ENCODE peak calls at places on chromosomes 6 and 20, in six cellular contexts. B, U, X, G, N and A are unnamed samples.

GRCh38 chr6:106253194-106253593 is 72.4 kb downstream of the ATG5 start:
- DNase-seq in U (no peak), B (no peak), G (no peak), X (no peak), N (no peak), A (no peak)

GRCh38 chr20:6976096-6976495 is 208.6 kb downstream of the BMP2 start:
- DNase-seq in U (no peak), G (no peak), B (no peak), N (no peak), X (no peak), A (no peak)

GRCh38 chr20:8790442-8791074 is 278.3 kb upstream of the PLCB4 start:
- DNase-seq in G (peak), X (peak), U (no peak), N (peak), B (peak), A (peak)

GRCh38 chr6:11076540-11076939 is 17.1 kb upstream of the SMIM13 start:
- DNase-seq in U (no peak), B (no peak), X (no peak), G (no peak), N (no peak), A (no peak)

GRCh38 chr20:43916073-43916874 is 1.6 kb downstream of the TOX2 start:
- DNase-seq in N (no peak), B (no peak), U (no peak), X (no peak), G (no peak), A (peak)

GRCh38 chr6:127933852-127934840 is 33.3 kb upstream of the THEMIS start:
- DNase-seq in G (no peak), U (no peak), X (no peak), B (no peak), N (no peak), A (no peak)

GRCh38 chr6:33742092-33742491 is 4.6 kb downstream of the IP6K3 start:
- DNase-seq in G (no peak), U (no peak), N (no peak), X (no peak), B (no peak), A (no peak)

GRCh38 chr6:157574851-157575424 is 193.9 kb downstream of the ZDHHC14 start:
- DNase-seq in U (no peak), N (no peak), G (no peak), B (no peak), X (no peak), A (no peak)

GRCh38 chr6:81856872-81857271 is 104.4 kb upstream of the TENT5A start:
- DNase-seq in X (no peak), U (no peak), G (no peak), B (no peak), N (no peak), A (no peak)

GRCh38 chr6:36874016-36874442 is 574 bp downstream of the PPIL1 start:
- DNase-seq in U (no peak), G (no peak), N (no peak), B (no peak), X (no peak), A (no peak)

GRCh38 chr6:90106449-90106848 is 190.2 kb downstream of the BACH2 start:
- DNase-seq in G (no peak), U (no peak), N (no peak), B (no peak), X (no peak), A (no peak)

GRCh38 chr6:121670511-121670910 is 235.1 kb downstream of the GJA1 start:
- DNase-seq in B (no peak), X (no peak), N (no peak), G (no peak), U (no peak), A (no peak)

GRCh38 chr6:121522265-121522664 is 86.8 kb downstream of the GJA1 start:
- DNase-seq in N (no peak), U (no peak), X (no peak), G (no peak), B (no peak), A (no peak)

DNA sequence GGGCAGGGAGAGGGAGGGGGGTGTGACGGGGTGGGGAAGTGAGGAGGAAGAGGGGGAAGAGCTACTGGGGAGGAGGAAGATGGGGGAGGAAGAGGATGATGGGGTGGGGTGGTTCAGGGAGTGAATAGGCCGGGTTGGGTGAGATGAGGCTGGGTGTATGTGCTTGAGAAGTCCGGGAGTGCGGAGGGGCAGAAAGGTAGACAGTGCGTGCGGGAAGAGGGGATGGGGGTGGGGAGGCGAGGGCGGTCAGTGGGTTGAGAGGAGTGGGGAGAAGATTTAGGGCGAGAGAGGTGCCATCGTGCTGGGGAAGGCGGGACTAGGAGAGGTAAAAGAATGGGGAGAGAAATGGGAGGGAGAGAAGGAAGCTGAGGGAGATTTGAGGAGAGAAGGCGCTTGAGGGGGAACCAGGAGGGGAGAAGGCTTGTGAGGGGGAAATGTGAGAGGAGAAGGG is 30.9 kb upstream of the NOTCH4 start:
- DNase-seq in B (no peak), G (no peak), U (peak), X (no peak), N (no peak), A (peak)
- TF ChIP-seq SP1 in B (no peak), G (no peak), U (no peak), X (no peak), N (no peak), A (no peak)

GRCh38 chr6:1388927-1389790 is at the start of gene FOXF2:
- DNase-seq in B (peak), U (peak), G (no peak), N (peak), X (no peak), A (peak)

GRCh38 chr6:1388081-1388926 is 1.1 kb upstream of the FOXF2 start:
- DNase-seq in X (no peak), U (peak), N (no peak), G (no peak), B (peak), A (peak)

GRCh38 chr6:1390805-1391511 is 1.6 kb downstream of the FOXF2 start:
- DNase-seq in X (no peak), B (no peak), G (no peak), N (no peak), U (peak), A (peak)

GRCh38 chr6:1390071-1390804 is 862 bp downstream of the FOXF2 start:
- DNase-seq in B (no peak), N (no peak), G (no peak), X (no peak), U (peak), A (peak)

DNA sequence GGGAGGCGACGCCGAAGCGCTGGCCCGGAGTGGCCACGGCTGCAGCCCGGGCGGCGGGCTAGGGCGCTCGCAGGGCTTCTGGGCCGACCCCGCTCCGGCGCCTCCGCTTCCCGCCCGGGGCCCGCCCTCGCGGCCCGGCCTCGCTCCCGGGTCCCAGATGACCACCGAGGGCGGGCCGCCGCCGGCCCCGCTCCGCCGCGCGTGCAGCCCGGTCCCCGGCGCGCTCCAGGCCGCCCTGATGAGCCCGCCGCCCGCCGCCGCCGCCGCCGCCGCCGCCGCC is 355 bp downstream of the FOXF2 start:
- DNase-seq in U (no peak), B (no peak), X (no peak), N (no peak), G (no peak), A (no peak)
- TF ChIP-seq SP1 in U (no peak), B (no peak), X (no peak), N (no peak), G (no peak), A (no peak)

GRCh38 chr20:25273046-25273445 is 25.2 kb downstream of the PYGB start:
- DNase-seq in U (peak), G (no peak), X (no peak), N (no peak), B (no peak), A (peak)

GRCh38 chr20:25269833-25270170 is 21.9 kb downstream of the PYGB start:
- DNase-seq in B (no peak), X (no peak), U (peak), N (no peak), G (no peak), A (no peak)

GRCh38 chr20:25270829-25271251 is 23.0 kb downstream of the PYGB start:
- DNase-seq in B (no peak), G (no peak), U (peak), N (no peak), X (no peak), A (peak)

GRCh38 chr20:25272223-25273000 is 24.5 kb downstream of the PYGB start:
- DNase-seq in U (peak), X (no peak), G (no peak), B (no peak), N (no peak), A (peak)

DNA sequence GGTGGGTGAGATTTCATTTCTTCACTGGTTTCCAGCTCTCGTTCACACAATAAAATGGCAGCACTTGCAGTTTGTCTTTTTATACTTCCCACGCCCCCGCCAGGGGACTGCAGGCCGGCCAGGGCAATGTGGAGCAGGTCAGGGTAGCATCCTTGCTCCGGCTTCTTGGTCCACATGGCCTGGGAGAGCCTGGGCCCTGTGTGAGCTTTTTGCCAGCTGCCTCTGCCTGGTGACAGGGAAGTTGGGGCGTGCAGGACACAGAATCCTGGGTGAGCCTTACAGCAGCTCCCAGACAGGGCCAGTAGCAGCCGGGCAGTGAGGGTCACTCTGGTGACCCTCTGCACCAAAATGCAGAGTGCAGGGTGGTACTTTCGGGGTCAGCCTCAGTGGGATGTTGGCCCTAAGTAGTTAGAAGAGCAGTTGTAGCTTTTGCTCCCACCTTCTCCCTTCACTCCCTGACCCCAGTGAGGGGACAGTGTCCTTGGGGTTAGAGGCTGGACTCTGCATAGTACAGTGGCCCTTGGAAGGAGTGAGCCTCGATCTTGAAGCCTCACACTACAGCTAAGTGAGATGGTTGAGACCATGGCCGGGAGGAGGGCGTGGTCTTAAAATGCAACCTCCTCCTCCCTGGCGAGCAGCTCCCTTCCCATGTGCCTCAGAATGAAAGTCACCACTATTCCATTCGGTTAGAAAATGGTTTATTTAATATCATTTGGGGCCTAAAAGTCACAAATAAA is 23.8 kb downstream of the PYGB start:
- DNase-seq in N (no peak), G (no peak), U (peak), B (no peak), X (no peak), A (peak)
- TF ChIP-seq SP1 in N (no peak), G (no peak), U (no peak), B (no peak), X (no peak), A (no peak)

GRCh38 chr6:5337573-5337972 is 76.3 kb downstream of the FARS2 start:
- DNase-seq in N (no peak), B (no peak), G (no peak), U (no peak), X (no peak), A (no peak)

GRCh38 chr6:5334341-5334740 is 73.0 kb downstream of the FARS2 start:
- DNase-seq in G (no peak), N (no peak), X (no peak), U (no peak), B (no peak), A (no peak)

GRCh38 chr6:5331860-5332442 is 70.6 kb downstream of the FARS2 start:
- DNase-seq in N (no peak), G (no peak), X (no peak), U (no peak), B (no peak), A (no peak)

GRCh38 chr6:5335020-5335419 is 73.7 kb downstream of the FARS2 start:
- DNase-seq in N (no peak), B (no peak), G (no peak), X (no peak), U (no peak), A (no peak)

GRCh38 chr6:5333653-5334052 is 72.3 kb downstream of the FARS2 start:
- DNase-seq in X (no peak), B (no peak), N (no peak), U (no peak), G (peak), A (no peak)
- TF ChIP-seq SP1 in X (no peak), B (no peak), N (no peak), U (no peak), G (no peak), A (no peak)

GRCh38 chr6:74734901-74735300 is 471.0 kb downstream of the COL12A1 start:
- DNase-seq in X (no peak), B (no peak), G (no peak), U (no peak), N (no peak), A (no peak)

GRCh38 chr6:74731204-74731603 is 474.6 kb downstream of the COL12A1 start:
- DNase-seq in B (no peak), N (no peak), G (no peak), U (no peak), X (no peak), A (no peak)

GRCh38 chr6:74735304-74735703 is 470.5 kb downstream of the COL12A1 start:
- DNase-seq in U (no peak), X (no peak), G (no peak), N (no peak), B (no peak), A (no peak)

GRCh38 chr6:74733830-74734591 is 471.8 kb downstream of the COL12A1 start:
- DNase-seq in U (no peak), G (no peak), X (no peak), N (no peak), B (no peak), A (no peak)

GRCh38 chr6:74731921-74732320 is 473.9 kb downstream of the COL12A1 start:
- DNase-seq in X (no peak), U (no peak), G (no peak), N (no peak), B (no peak), A (no peak)
- TF ChIP-seq SP1 in X (no peak), U (no peak), G (no peak), N (no peak), B (no peak), A (no peak)

DNA sequence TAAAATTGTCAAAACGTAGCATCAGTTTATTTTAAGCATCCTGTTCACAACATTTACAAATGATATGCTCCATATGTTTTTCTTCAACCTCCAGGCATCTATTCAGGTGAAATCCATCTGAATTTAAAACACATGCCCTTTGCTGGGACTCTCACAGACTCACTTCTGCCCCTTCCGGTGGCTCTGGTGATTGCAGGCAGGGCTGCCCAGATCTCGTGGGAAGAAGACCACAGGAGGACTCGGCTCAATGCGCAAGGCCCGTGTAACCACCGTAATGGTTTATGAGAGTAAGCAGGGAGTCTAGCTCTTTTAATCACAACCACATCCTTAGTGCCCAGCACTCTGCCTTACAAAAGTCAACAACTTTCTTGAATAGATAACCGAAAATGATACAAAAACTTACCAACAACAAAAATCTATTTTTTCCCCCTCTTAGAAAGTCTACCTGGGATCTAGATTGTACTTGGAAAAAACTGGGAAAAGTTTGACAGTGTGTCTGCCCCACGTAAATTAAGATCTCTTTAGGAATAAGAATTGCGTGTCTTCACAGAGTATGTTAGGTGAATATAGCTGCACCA is 139.1 kb downstream of the KIF16B start:
- DNase-seq in B (peak), G (peak), X (peak), N (peak), U (peak), A (peak)
- TF ChIP-seq SP1 in B (no peak), G (no peak), X (no peak), N (no peak), U (no peak), A (no peak)

GRCh38 chr6:74074609-74075008 is 378.6 kb downstream of the CD109 start:
- DNase-seq in U (no peak), X (no peak), N (no peak), G (no peak), B (no peak), A (no peak)

GRCh38 chr6:74073896-74074295 is 377.9 kb downstream of the CD109 start:
- DNase-seq in B (no peak), G (no peak), N (no peak), X (no peak), U (no peak), A (no peak)

GRCh38 chr6:74075323-74075722 is 379.3 kb downstream of the CD109 start:
- DNase-seq in B (no peak), G (no peak), U (no peak), X (no peak), N (no peak), A (no peak)

GRCh38 chr6:74070091-74070490 is 374.1 kb downstream of the CD109 start:
- DNase-seq in N (no peak), U (no peak), X (no peak), B (no peak), G (no peak), A (no peak)

GRCh38 chr6:74073429-74073828 is 377.4 kb downstream of the CD109 start:
- DNase-seq in U (no peak), X (peak), B (no peak), G (no peak), N (no peak), A (no peak)
- TF ChIP-seq SP1 in U (no peak), X (peak), B (no peak), G (no peak), N (no peak), A (no peak)

GRCh38 chr6:135869857-135870256 is 18.4 kb downstream of the PDE7B start:
- DNase-seq in U (no peak), X (no peak), G (no peak), N (no peak), B (no peak), A (no peak)
- TF ChIP-seq SP1 in U (no peak), X (no peak), G (no peak), N (no peak), B (no peak), A (no peak)

GRCh38 chr20:41316602-41317535 is 662 bp downstream of the ZHX3 start:
- DNase-seq in X (no peak), B (peak), U (peak), N (peak), G (peak), A (peak)
- TF ChIP-seq SP1 in X (no peak), B (no peak), U (no peak), N (no peak), G (no peak), A (peak)

DNA sequence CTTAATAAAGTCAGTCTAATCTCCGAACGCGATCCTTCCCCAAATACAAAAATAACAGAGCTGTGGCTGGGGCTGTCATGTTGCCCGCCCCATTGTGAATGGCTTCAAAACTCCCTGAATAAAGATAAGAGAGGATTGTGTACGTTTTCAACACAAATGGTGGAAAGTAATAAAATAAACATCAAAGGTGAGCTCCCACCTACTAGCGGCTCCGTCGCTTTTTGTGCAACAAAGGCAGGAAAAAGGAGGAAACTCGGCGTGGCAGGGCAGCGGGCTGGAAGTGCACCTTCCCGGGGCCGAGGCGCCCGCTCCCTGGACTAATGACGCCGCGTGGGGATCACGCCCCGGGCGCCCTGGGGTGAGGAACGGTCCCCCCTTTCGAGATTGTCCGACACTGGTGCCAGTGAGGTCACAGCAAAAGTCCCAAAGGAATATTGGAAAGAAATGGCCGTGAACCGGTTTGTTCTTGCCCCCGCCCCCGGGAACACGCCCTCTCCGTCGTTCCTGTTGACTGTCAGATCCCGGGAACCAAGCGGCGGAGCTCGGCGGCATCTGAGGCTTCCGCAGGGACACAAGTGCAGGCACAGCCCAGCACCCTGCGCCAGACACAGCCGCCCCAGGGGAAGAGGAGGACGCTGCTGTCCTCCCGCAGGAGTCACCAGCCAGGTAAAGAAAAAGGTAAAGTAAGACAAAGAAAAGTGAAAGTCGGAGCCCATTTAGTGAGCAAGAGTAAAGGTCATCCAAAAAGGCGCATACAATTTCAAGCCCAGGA is 1.1 kb upstream of the FOXQ1 start:
- DNase-seq in B (peak), U (peak), N (no peak), G (peak), X (peak), A (peak)
- TF ChIP-seq SP1 in B (no peak), U (no peak), N (no peak), G (no peak), X (no peak), A (no peak)